ENCODE peak calls at places on chromosomes 3 and 15, in eight cellular contexts. E is AG09319; U is ovary; X is posterior cingulate gyrus; K is left lung; C is GDM1; G is stimulated activated CD8-positive, alpha-beta memory T cell treated with anti-CD3 and anti-CD28 coated beads, Interleukin-4, amount 100 ng/mL, for 24 hours; W is germinal center. N is an unnamed sample.

GRCh38 chr3:47578691-47579632 is at the start of gene CSPG5:
- DNase-seq in G (peak; percentile 9), U (peak; percentile 47), X (peak; percentile 62), W (peak; percentile 43), K (peak; percentile 86), E (no peak), C (no peak), N (peak; percentile 76)

GRCh38 chr3:152519376-152519775 is 250.6 kb downstream of the MBNL1 start:
- DNase-seq in W (no peak), U (no peak), C (no peak), X (no peak), E (no peak), G (no peak), K (no peak), N (no peak)

GRCh38 chr15:59247364-59247763 is 40.7 kb downstream of the LDHAL6B start:
- DNase-seq in K (no peak), W (peak; percentile 57), C (peak; percentile 36), X (peak; percentile 62), G (peak; percentile 28), U (no peak), E (peak; percentile 53), N (no peak)

GRCh38 chr3:157240413-157240812 is 80.5 kb upstream of the CCNL1 start:
- DNase-seq in W (no peak), K (no peak), E (no peak), U (no peak), C (no peak), G (no peak), X (no peak), N (no peak)

GRCh38 chr3:48268936-48269551 is 28.1 kb downstream of the ZNF589 start:
- DNase-seq in K (no peak), E (no peak), W (no peak), C (no peak), X (peak; percentile 59), G (peak; percentile 38), U (no peak), N (no peak)

GRCh38 chr3:11570251-11570650 is 73.5 kb downstream of the VGLL4 start:
- DNase-seq in U (no peak), K (no peak), X (no peak), G (no peak), C (no peak), W (no peak), E (no peak), N (no peak)

GRCh38 chr3:76047368-76047767 is 262.0 kb upstream of the ZNF717 start:
- DNase-seq in G (no peak), U (no peak), W (no peak), C (no peak), K (no peak), E (no peak), X (no peak), N (no peak)

GRCh38 chr3:167396075-167396474 is 16.0 kb upstream of the ZBBX start:
- DNase-seq in U (no peak), G (no peak), K (no peak), E (no peak), X (no peak), W (no peak), C (no peak), N (no peak)

GRCh38 chr15:76334438-76335004 is 2.1 kb upstream of the ISL2 start:
- DNase-seq in K (no peak), W (no peak), U (no peak), E (no peak), C (no peak), G (no peak), X (no peak), N (no peak)

GRCh38 chr3:39177708-39178332 is 14.6 kb downstream of the XIRP1 start:
- DNase-seq in E (peak; percentile 92), K (peak; percentile 96), G (peak; percentile 59), U (peak; percentile 87), C (peak; percentile 69), X (peak; percentile 68), W (peak; percentile 84), N (peak; percentile 77)

GRCh38 chr3:37559461-37559860 is 302.2 kb upstream of the CTDSPL start:
- DNase-seq in C (peak; percentile 41), X (no peak), U (no peak), E (no peak), W (no peak), K (no peak), G (no peak), N (no peak)

GRCh38 chr3:172577962-172578560 is 54.8 kb upstream of the TNFSF10 start:
- DNase-seq in G (no peak), U (no peak), C (no peak), K (no peak), E (no peak), X (no peak), W (no peak), N (no peak)

GRCh38 chr15:63759752-63760151 is 74.0 kb downstream of the HERC1 start:
- DNase-seq in W (no peak), U (no peak), G (no peak), C (no peak), E (no peak), X (no peak), K (no peak), N (no peak)

GRCh38 chr3:9308298-9308990 is 54.4 kb upstream of the THUMPD3 start:
- DNase-seq in W (no peak), G (no peak), K (no peak), E (no peak), C (no peak), X (no peak), U (no peak), N (no peak)

GRCh38 chr3:102471491-102471890 is 36.7 kb downstream of the ZPLD1 start:
- DNase-seq in U (no peak), K (no peak), X (no peak), E (no peak), G (no peak), C (no peak), W (no peak), N (no peak)

GRCh38 chr15:39591141-39591895 is 10.4 kb downstream of the THBS1 start:
- DNase-seq in E (peak; percentile 36), K (no peak), C (no peak), W (no peak), X (no peak), U (no peak), G (no peak), N (no peak)

GRCh38 chr15:78241017-78241416 is 6.7 kb upstream of the ACSBG1 start:
- DNase-seq in E (peak; percentile 32), U (peak; percentile 90), X (peak; percentile 89), C (peak; percentile 33), W (peak; percentile 82), G (peak; percentile 76), K (peak; percentile 95), N (peak; percentile 88)

GRCh38 chr3:54951405-54951804 is 23.5 kb upstream of the LRTM1 start:
- DNase-seq in C (no peak), K (peak; percentile 79), W (no peak), X (peak; percentile 37), G (no peak), U (peak; percentile 85), E (peak; percentile 84), N (no peak)

GRCh38 chr3:12222765-12223485 is 64.2 kb upstream of the TIMP4 start:
- DNase-seq in K (no peak), X (no peak), C (no peak), E (no peak), U (no peak), G (no peak), W (no peak), N (no peak)

GRCh38 chr15:31136016-31136415 is 34.5 kb upstream of the TRPM1 start:
- DNase-seq in G (no peak), C (no peak), W (no peak), U (no peak), E (no peak), K (no peak), X (no peak), N (no peak)

GRCh38 chr15:94168250-94168649 is 63.1 kb upstream of the MCTP2 start:
- DNase-seq in C (peak; percentile 8), E (no peak), X (no peak), W (peak; percentile 29), K (no peak), G (no peak), U (no peak), N (no peak)

GRCh38 chr15:34154725-34155204 is 52.9 kb downstream of the PGBD4 start:
- DNase-seq in C (no peak), E (no peak), W (no peak), U (no peak), G (no peak), K (no peak), X (no peak), N (no peak)

GRCh38 chr15:98076021-98076816 is 115.7 kb downstream of the ARRDC4 start:
- DNase-seq in W (no peak), U (no peak), E (peak; percentile 46), K (peak; percentile 74), C (peak; percentile 23), G (no peak), X (no peak), N (no peak)

GRCh38 chr15:66496951-66497501 is 536 bp downstream of the SNAPC5 start:
- DNase-seq in K (no peak), E (no peak), U (no peak), C (no peak), X (no peak), G (no peak), W (no peak), N (no peak)

GRCh38 chr3:59839283-59839682 is 789.5 kb upstream of the CFAP20DC start:
- DNase-seq in W (no peak), U (no peak), C (no peak), X (no peak), E (no peak), K (no peak), G (no peak), N (no peak)

GRCh38 chr15:30859091-30859874 is 44.4 kb upstream of the FAN1 start:
- DNase-seq in E (no peak), W (peak; percentile 26), G (no peak), C (no peak), U (no peak), X (no peak), K (no peak), N (peak; percentile 35)

GRCh38 chr3:189353318-189353958 is 181.7 kb downstream of the TPRG1 start:
- DNase-seq in W (no peak), U (no peak), G (no peak), X (no peak), K (no peak), C (no peak), E (no peak), N (no peak)

GRCh38 chr3:122533931-122534334 is 19.2 kb upstream of the KPNA1 start:
- DNase-seq in C (no peak), E (no peak), X (no peak), W (no peak), K (no peak), U (no peak), G (no peak), N (peak; percentile 82)

GRCh38 chr15:44010114-44010513 is 183.3 kb downstream of the WDR76 start:
- DNase-seq in G (no peak), E (peak; percentile 42), C (no peak), K (no peak), U (no peak), X (no peak), W (no peak), N (no peak)

GRCh38 chr3:25856902-25857518 is 67.1 kb downstream of the OXSM start:
- DNase-seq in G (no peak), U (no peak), K (no peak), X (no peak), W (peak; percentile 44), C (peak; percentile 6), E (peak; percentile 12), N (peak; percentile 72)